ENCODE peak calls at places on chromosomes 1 and 21, in seven cellular contexts. A, F, N, S, K, E and U are unnamed samples.

GRCh38 chr1:228372183-228373003 is 34.2 kb downstream of the TRIM11 start:
- DNase-seq in A (peak; percentile 64), F (peak; percentile 67), N (no peak), S (no peak), K (no peak), E (no peak), U (peak; percentile 66)

GRCh38 chr1:119275145-119275929 is 93.2 kb upstream of the HAO2 start:
- DNase-seq in A (no peak), F (peak; percentile 54), N (peak; percentile 79), S (peak; percentile 76), K (no peak), E (peak; percentile 67), U (no peak)

GRCh38 chr1:185477638-185478216 is 160.7 kb upstream of the IVNS1ABP start:
- DNase-seq in A (no peak), F (peak; percentile 88), N (no peak), S (no peak), K (no peak), E (no peak), U (no peak)

GRCh38 chr1:101485712-101486111 is 248.9 kb downstream of the S1PR1 start:
- DNase-seq in A (no peak), F (no peak), N (no peak), S (no peak), K (no peak), E (no peak), U (no peak)

GRCh38 chr21:32256873-32257620 is 21.8 kb downstream of the MIS18A start:
- DNase-seq in A (no peak), F (peak; percentile 47), N (no peak), S (peak; percentile 21), K (peak; percentile 80), E (peak; percentile 91), U (peak; percentile 83)

GRCh38 chr1:173405758-173406344 is 71.3 kb upstream of the PRDX6 start:
- DNase-seq in A (no peak), F (no peak), N (no peak), S (no peak), K (no peak), E (peak; percentile 83), U (no peak)

GRCh38 chr1:226691257-226691656 is 47.8 kb downstream of the ITPKB start:
- DNase-seq in A (no peak), F (no peak), N (no peak), S (no peak), K (no peak), E (no peak), U (no peak)

GRCh38 chr1:58460469-58460868 is 86.1 kb downstream of the OMA1 start:
- DNase-seq in A (no peak), F (no peak), N (peak; percentile 54), S (peak; percentile 72), K (no peak), E (peak; percentile 17), U (no peak)

GRCh38 chr1:201219481-201220387 is 29.1 kb downstream of the IGFN1 start:
- DNase-seq in A (no peak), F (no peak), N (no peak), S (no peak), K (no peak), E (no peak), U (no peak)

GRCh38 chr1:115412286-115412685 is 74.2 kb upstream of the NGF start:
- DNase-seq in A (no peak), F (no peak), N (no peak), S (no peak), K (no peak), E (peak; percentile 43), U (no peak)

GRCh38 chr1:87926131-87926828 is 597.6 kb downstream of the LMO4 start:
- DNase-seq in A (no peak), F (no peak), N (no peak), S (no peak), K (no peak), E (no peak), U (no peak)

GRCh38 chr1:189597083-189597482 is 880.6 kb downstream of the BRINP3 start:
- DNase-seq in A (no peak), F (no peak), N (no peak), S (no peak), K (no peak), E (no peak), U (no peak)

GRCh38 chr1:183687546-183688279 is 34.6 kb upstream of the APOBEC4 start:
- DNase-seq in A (no peak), F (no peak), N (no peak), S (no peak), K (no peak), E (no peak), U (no peak)
- H3K4me3 ChIP-seq in A (no peak overlapping the region), F (no peak overlapping the region), N (no peak overlapping the region), S (no peak overlapping the region), K (no peak overlapping the region), E (no peak overlapping the region), U (no peak overlapping the region)

GRCh38 chr1:11787804-11788436 is 17.8 kb downstream of the MTHFR start:
- DNase-seq in A (no peak), F (no peak), N (peak; percentile 1), S (no peak), K (no peak), E (no peak), U (peak; percentile 67)

GRCh38 chr1:11789126-11790067 is 16.4 kb downstream of the MTHFR start:
- DNase-seq in A (no peak), F (no peak), N (peak; percentile 1), S (peak; percentile 58), K (no peak), E (no peak), U (peak; percentile 47)

GRCh38 chr1:11788549-11789053 is 17.2 kb downstream of the MTHFR start:
- DNase-seq in A (no peak), F (no peak), N (peak; percentile 1), S (no peak), K (no peak), E (no peak), U (no peak)

GRCh38 chr1:11786168-11786567 is 19.6 kb downstream of the MTHFR start:
- DNase-seq in A (no peak), F (no peak), N (no peak), S (no peak), K (no peak), E (no peak), U (peak; percentile 49)

DNA sequence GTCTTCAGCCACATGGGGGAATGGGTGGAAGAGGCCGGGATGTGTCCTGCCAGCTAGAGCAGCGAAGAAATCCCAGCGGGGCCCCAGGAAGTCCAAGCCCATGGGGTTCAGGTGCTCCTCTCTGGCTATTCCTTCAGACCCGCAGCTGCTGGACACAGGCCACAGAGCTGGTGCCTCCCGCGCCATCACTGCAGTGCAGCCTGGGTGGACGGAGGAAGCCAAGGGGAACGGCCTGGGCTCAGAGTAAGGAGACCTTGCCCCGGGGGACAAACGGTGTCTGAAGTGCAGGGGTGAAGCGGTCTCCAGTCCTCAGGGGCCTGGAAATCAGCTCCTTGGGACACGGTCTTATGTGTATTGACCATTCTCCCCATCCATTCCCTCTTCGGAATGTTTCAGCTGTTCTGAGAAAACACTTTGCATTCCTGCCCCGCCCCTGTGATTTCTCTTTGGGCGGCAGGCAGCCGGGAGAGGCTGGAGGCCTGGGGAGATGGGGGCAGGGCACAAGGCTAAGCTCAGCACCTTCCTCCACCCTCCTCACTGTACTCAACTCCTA is 18.4 kb downstream of the MTHFR start:
- DNase-seq in A (no peak), F (peak; percentile 71), N (peak; percentile 61), S (peak; percentile 78), K (peak; percentile 79), E (peak; percentile 34), U (peak; percentile 84)
- H3K4me1 ChIP-seq in A (peaks cover 33% of the 10 kb centered on the region), F (peaks cover 13% of the 10 kb centered on the region), N (peaks cover 15% of the 10 kb centered on the region), S (peaks cover 72% of the 10 kb centered on the region), K (peaks cover 39% of the 10 kb centered on the region), E (peaks cover 37% of the 10 kb centered on the region), U (peaks cover 37% of the 10 kb centered on the region)

GRCh38 chr1:31715873-31716220 is 12.0 kb upstream of the COL16A1 start:
- DNase-seq in A (no peak), F (no peak), N (no peak), S (no peak), K (no peak), E (no peak), U (no peak)
- H3K4me3 ChIP-seq in A (no peak overlapping the region), F (peak overlapping the region; percentile 31), N (peak overlapping the region; percentile 50), S (no peak overlapping the region), K (peak overlapping the region; percentile 33), E (no peak overlapping the region), U (no peak overlapping the region)

GRCh38 chr1:160068231-160068630 is 1.7 kb downstream of the KCNJ10 start:
- DNase-seq in A (no peak), F (no peak), N (no peak), S (no peak), K (no peak), E (no peak), U (no peak)
- H3K4me1 ChIP-seq in A (no peaks in the 10 kb centered on the region), F (no peaks in the 10 kb centered on the region), N (peaks cover 10% of the 10 kb centered on the region), S (peaks cover 8% of the 10 kb centered on the region), K (peaks cover 2% of the 10 kb centered on the region), E (no peaks in the 10 kb centered on the region), U (no peaks in the 10 kb centered on the region)

DNA sequence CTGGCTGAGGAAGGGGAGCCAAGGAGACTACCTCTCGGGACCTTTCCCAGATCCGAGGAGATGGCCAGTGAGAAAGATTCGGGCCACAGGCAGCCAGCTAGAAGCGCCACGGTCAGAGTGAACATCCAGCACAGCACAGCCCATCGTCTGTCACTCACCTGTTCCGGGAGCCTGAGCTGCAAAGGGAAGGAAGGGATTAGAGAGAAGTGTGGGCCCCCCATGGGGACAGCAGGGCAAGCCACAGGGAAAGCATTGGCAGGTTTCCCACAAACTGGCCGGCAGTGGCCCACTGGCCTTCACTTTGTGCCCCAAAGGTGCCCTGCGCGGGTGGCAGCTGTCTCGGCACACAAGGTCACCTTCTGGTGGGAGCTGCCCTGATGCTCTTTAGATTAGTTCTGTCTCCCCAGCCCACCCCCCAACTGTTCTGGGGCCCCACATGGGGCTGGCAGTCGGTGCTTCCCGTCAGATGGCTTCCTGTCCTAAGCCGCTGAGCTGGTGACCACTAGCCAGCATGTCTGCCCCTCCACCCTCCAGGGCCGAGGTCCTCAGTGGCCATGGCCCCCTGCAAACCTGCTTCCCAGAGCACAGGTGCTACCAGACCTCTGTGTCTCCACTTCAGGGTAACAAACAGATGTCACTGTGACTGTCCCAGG is 56.7 kb downstream of the LACTBL1 start:
- DNase-seq in A (no peak), F (no peak), N (peak; percentile 33), S (no peak), K (no peak), E (no peak), U (no peak)
- H3K4me3 ChIP-seq in A (no peak overlapping the region), F (no peak overlapping the region), N (no peak overlapping the region), S (no peak overlapping the region), K (no peak overlapping the region), E (no peak overlapping the region), U (no peak overlapping the region)